ENCODE peak calls at places on chromosomes 4 and X, in six cellular contexts. P, U, A, E, K and Q are unnamed samples. For H3K9me3, the result is how much of the 10 kb centered on the place peaks cover.

GRCh38 chrX:154354013-154354412 is 20.4 kb downstream of the FLNA start:
- DNase-seq in E (no peak), P (no peak), A (no peak), K (peak), U (no peak), Q (no peak)

GRCh38 chrX:9912341-9912740 is 54.8 kb upstream of the CLDN34 start:
- DNase-seq in U (peak), A (no peak), E (no peak), K (no peak), P (peak), Q (peak)

GRCh38 chr4:26081795-26082498 is 167.9 kb downstream of the SMIM20 start:
- DNase-seq in E (no peak), P (no peak), A (no peak), U (no peak), K (no peak), Q (peak)

GRCh38 chr4:65893957-65894755 is 223.9 kb upstream of the EPHA5 start:
- DNase-seq in U (no peak), P (no peak), E (no peak), A (no peak), K (no peak), Q (no peak)

GRCh38 chr4:126242679-126243390 is 928.1 kb downstream of the FAT4 start:
- DNase-seq in P (no peak), U (no peak), E (peak), A (no peak), K (no peak), Q (no peak)

GRCh38 chr4:61204353-61204752 is 4.2 kb downstream of the ADGRL3 start:
- DNase-seq in A (no peak), K (no peak), E (no peak), U (no peak), P (no peak), Q (no peak)

GRCh38 chr4:14269824-14270223 is 642.3 kb upstream of the BOD1L1 start:
- DNase-seq in U (no peak), P (no peak), A (no peak), E (no peak), K (no peak), Q (no peak)

GRCh38 chr4:153322791-153323190 is 21.7 kb upstream of the MND1 start:
- DNase-seq in U (no peak), K (no peak), P (no peak), E (no peak), A (no peak), Q (no peak)

GRCh38 chrX:50579955-50580354 is 109.3 kb upstream of the DGKK start:
- DNase-seq in K (no peak), U (no peak), P (peak), A (peak), E (no peak), Q (peak)

GRCh38 chr4:20311863-20312262 is 60.2 kb downstream of the SLIT2 start:
- DNase-seq in P (no peak), K (no peak), E (no peak), A (no peak), U (no peak), Q (no peak)

GRCh38 chr4:1026115-1026514 is 14.7 kb downstream of the FGFRL1 start:
- DNase-seq in P (peak), A (peak), K (no peak), E (no peak), U (no peak), Q (no peak)

GRCh38 chrX:56800307-56800706 is 71.3 kb downstream of the NBDY start:
- DNase-seq in P (no peak), U (no peak), E (no peak), K (no peak), A (no peak), Q (no peak)

GRCh38 chrX:10146350-10146749 is 10.4 kb upstream of the CLCN4 start:
- DNase-seq in P (no peak), U (no peak), E (no peak), K (peak), A (no peak), Q (no peak)

GRCh38 chr4:86242677-86243076 is 117.2 kb downstream of the MAPK10 start:
- DNase-seq in E (peak), A (no peak), P (no peak), U (no peak), K (no peak), Q (no peak)

GRCh38 chr4:154503598-154503997 is 12.0 kb upstream of the DCHS2 start:
- DNase-seq in K (no peak), E (no peak), A (no peak), P (peak), U (no peak), Q (no peak)
- H3K9me3 ChIP-seq in K (under half), E (under half), A (under half), P (under half), U (under half), Q (under half)

DNA sequence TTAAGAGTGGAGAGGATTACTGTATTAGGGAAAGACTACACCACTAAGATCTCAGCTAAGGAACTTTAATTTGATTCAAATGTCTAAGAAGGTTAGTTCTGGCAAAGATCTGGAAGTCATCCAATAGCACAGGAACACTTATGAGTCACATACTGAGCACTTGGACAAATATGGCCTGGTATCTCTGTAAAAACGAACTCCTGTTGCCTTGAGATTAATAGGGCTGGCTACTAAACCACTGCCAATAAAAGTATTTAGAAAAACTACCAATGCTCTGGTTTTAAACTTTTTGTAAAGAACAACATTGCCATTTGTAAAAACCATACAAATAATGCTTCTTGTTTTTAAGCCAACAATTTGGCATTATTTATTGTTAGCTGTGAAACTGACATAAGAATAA is 70.5 kb downstream of the SEC24D start:
- DNase-seq in E (no peak), K (no peak), U (no peak), P (no peak), A (no peak), Q (peak)
- TF ChIP-seq POLR2AphosphoS5 in E (no peak), K (peak), U (no peak), P (peak), A (peak), Q (peak)

DNA sequence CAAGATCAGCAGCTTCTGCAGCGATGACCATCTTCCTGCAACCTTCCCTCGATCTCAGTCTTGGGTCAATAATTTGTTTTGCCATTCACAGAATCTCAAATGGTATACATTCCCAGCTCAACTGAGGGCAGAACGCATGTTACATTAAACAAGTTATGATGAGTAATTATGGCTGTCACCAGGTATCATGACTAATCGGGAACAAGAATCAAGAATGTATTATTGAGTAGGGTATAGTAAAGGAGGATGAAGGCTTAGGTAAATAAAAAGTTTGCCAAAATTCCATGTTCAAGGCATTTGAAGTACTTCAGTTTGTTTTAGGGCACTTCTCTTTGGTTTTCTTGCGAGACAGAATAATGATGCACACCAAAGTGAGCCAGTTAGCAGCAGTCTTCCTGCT is 194.1 kb downstream of the SH2D1A start:
- DNase-seq in P (no peak), U (no peak), A (no peak), K (no peak), E (no peak), Q (no peak)
- H3K9me3 ChIP-seq in P (under half), U (under half), A (under half), K (under half), E (under half), Q (under half)

DNA sequence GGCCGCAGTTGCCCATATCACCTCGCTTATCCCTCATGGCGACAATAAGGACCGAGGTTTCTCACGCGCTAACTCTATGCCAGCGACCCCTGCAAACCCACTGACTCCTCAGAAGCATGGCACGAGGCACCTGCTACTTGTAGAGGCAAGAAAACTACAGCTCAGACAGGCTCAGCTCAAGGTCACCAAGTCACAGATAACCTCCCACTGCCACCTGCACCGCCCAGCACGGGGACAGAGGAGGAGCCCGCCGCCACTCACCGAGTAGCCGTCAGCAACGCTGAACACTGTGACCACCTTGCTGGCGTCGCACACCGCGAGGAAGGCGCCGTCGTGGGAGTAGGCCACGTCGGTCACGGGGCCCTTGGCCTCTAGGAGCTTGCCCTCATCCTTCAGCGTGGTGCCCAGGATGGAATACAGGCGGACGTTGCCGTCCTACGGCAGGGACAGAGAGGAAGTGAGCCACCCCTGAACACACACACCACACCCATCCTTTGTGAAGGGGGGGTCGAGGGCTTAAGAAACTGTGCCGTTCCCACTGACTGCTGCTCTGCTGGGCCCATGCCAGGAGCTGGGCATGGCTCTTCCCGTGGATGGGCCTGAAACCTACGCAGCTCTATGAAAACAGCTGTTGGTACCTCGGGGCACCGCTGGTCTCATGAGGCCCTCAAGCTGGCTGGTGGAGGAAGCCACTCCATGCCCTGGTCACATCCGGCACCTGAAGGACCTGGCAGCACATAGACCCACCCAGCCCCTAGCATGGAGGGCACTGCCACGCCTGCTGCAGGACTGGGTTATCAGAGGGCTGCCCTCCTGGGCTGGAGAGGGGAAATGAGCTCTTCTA is 38.9 kb downstream of the WDR1 start:
- DNase-seq in U (no peak), K (peak), E (no peak), P (no peak), A (peak), Q (no peak)
- TF ChIP-seq POLR2AphosphoS5 in U (no peak), K (no peak), E (peak), P (no peak), A (no peak), Q (no peak)

DNA sequence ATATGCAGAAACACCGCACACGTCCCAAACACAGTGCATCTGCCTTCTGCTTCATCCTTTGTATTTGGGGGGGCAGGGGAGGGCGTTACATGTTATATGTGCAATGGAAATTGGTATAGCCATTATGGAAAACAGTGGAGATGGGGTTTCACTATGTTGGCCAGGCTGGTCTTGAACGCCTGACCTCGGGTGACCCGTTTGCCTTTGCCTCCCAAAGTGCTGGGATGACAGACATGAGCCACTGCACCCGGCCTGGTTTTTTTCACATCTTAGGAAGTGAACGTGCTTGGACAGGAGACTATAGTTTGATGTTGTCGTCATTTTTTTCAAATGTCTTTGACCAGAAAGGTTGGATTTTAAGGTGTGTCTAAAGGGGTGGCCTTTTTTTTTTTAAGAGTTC is 88.6 kb downstream of the DHRSX start:
- DNase-seq in U (no peak), P (no peak), E (no peak), A (no peak), K (no peak), Q (no peak)
- H3K9me3 ChIP-seq in U (under half), P (under half), E (under half), A (under half), K (under half), Q (under half)

GRCh38 chr4:120052840-120053239 is 13.8 kb downstream of the MAD2L1 start:
- DNase-seq in E (no peak), A (no peak), K (peak), P (no peak), U (no peak), Q (no peak)
- TF ChIP-seq POLR2AphosphoS5 in E (peak), A (no peak), K (no peak), P (no peak), U (no peak), Q (no peak)

GRCh38 chrX:155900765-155901164 is 19.6 kb downstream of the VAMP7 start:
- DNase-seq in A (no peak), U (no peak), K (no peak), P (no peak), E (no peak), Q (no peak)
- H3K9me3 ChIP-seq in A (under half), U (under half), K (under half), P (under half), E (under half), Q (under half)

GRCh38 chr4:87716350-87717041 is 66.4 kb downstream of the DMP1 start:
- DNase-seq in E (no peak), K (peak), A (no peak), P (no peak), U (no peak), Q (peak)

GRCh38 chr4:87720094-87720691 is 70.1 kb downstream of the DMP1 start:
- DNase-seq in E (no peak), K (no peak), U (no peak), A (no peak), P (no peak), Q (no peak)

GRCh38 chr4:87718221-87718620 is 68.1 kb downstream of the DMP1 start:
- DNase-seq in K (no peak), E (no peak), U (no peak), P (no peak), A (no peak), Q (no peak)

DNA sequence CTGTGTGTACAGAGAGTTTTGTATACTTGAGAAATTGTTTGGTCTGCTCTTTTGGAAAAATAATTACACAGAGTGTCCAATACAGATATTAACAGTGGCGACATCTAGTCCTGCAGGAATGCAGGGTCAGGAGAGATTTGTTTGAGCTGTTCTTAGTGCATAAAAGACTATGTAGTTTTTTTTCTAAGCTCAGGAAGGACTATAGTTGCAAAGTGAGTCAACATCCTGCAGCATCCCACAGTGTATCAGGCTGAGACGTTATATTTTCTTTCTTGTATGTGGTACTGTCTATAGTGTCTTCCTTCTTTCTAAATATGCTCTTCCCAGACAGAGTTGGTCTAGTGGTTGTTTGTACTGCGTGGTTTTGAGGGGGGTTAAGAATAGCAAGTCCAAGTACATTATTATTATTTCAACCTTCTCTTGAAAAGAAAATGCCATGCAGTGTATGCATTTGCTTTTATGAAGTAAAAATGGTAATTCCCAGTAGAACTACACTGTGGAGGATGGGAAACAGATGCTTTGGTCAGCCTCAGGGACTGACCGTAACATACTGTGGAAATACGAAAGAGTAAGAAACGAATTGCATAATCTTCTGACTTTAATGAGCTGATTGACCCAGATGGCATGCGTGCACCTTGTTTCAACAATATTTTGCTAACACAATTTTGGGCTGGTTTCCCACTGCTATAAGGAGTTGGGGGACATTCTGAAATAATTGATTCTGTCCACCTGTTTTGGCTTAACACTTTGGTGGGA is 67.4 kb downstream of the DMP1 start:
- DNase-seq in A (no peak), K (no peak), E (no peak), P (no peak), U (no peak), Q (no peak)
- TF ChIP-seq POLR2AphosphoS5 in A (no peak), K (no peak), E (no peak), P (no peak), U (no peak), Q (no peak)